ENCODE peak calls at places on chromosome 15, in eight cellular contexts. K is MM.1S, X is AG10803, Q is amygdala, D is activated T-cell treated with anti-CD3 and anti-CD28 coated beads for 1 hour, O is DND-41, H is A549, P is psoas muscle. C is an unnamed sample.

GRCh38 chr15:101024709-101025108 is 105.6 kb downstream of the LRRK1 start:
- DNase-seq in Q (no peak), K (no peak), X (no peak), P (no peak), O (no peak), D (no peak), H (no peak), C (no peak)

GRCh38 chr15:42728562-42728961 is 8.4 kb downstream of the CDAN1 start:
- DNase-seq in K (no peak), H (no peak), D (no peak), X (no peak), Q (no peak), O (no peak), P (no peak), C (no peak)

GRCh38 chr15:101237161-101237775 is 14.6 kb downstream of the CHSY1 start:
- DNase-seq in P (no peak), K (no peak), H (no peak), O (no peak), Q (no peak), X (no peak), D (no peak), C (no peak)

GRCh38 chr15:25678498-25678865 is 184.6 kb downstream of the ATP10A start:
- DNase-seq in H (no peak), X (no peak), D (no peak), O (no peak), Q (no peak), K (no peak), P (no peak), C (no peak)

GRCh38 chr15:89165677-89166076 is 55.7 kb downstream of the RLBP1 start:
- DNase-seq in D (no peak), Q (no peak), X (peak), P (no peak), K (no peak), O (no peak), H (no peak), C (no peak)

GRCh38 chr15:60074181-60074885 is 70.2 kb downstream of the FOXB1 start:
- DNase-seq in Q (no peak), K (no peak), X (no peak), O (no peak), H (no peak), D (no peak), P (no peak), C (no peak)

GRCh38 chr15:78943692-78944091 is 1.2 kb downstream of the CTSH start:
- DNase-seq in H (no peak), P (no peak), Q (no peak), O (no peak), X (no peak), K (no peak), D (no peak), C (no peak)

GRCh38 chr15:72200395-72201237 is 3.0 kb upstream of the GRAMD2A start:
- DNase-seq in K (no peak), D (no peak), Q (no peak), H (no peak), O (no peak), P (no peak), X (no peak), C (no peak)

GRCh38 chr15:66070220-66070934 is 183.2 kb downstream of the MEGF11 start:
- DNase-seq in O (no peak), D (no peak), Q (no peak), H (no peak), X (no peak), K (no peak), P (no peak), C (no peak)

GRCh38 chr15:77974416-77975331 is 102.8 kb downstream of the TBC1D2B start:
- DNase-seq in Q (no peak), P (no peak), D (no peak), K (no peak), X (no peak), H (no peak), O (no peak), C (no peak)

GRCh38 chr15:34122771-34123183 is 20.9 kb downstream of the PGBD4 start:
- DNase-seq in Q (no peak), P (no peak), H (no peak), X (peak), O (no peak), K (no peak), D (no peak), C (no peak)

GRCh38 chr15:74767167-74768098 is 14.4 kb upstream of the CSK start:
- DNase-seq in X (no peak), K (no peak), O (no peak), P (no peak), H (no peak), D (no peak), Q (no peak), C (no peak)

GRCh38 chr15:94231728-94232086 is 346 bp downstream of the MCTP2 start:
- DNase-seq in X (no peak), K (peak), P (no peak), H (no peak), D (peak), Q (no peak), O (no peak), C (no peak)

GRCh38 chr15:66101715-66102395 is 151.7 kb downstream of the MEGF11 start:
- DNase-seq in Q (no peak), K (no peak), X (no peak), P (no peak), D (no peak), H (no peak), O (no peak), C (no peak)

GRCh38 chr15:63341898-63342297 is 39.7 kb downstream of the CA12 start:
- DNase-seq in X (no peak), K (no peak), H (no peak), D (no peak), P (no peak), Q (no peak), O (no peak), C (no peak)

GRCh38 chr15:65837301-65838283 is 31.7 kb upstream of the RAB11A start:
- DNase-seq in K (no peak), X (no peak), H (no peak), P (no peak), D (no peak), Q (no peak), O (no peak), C (no peak)

GRCh38 chr15:75206803-75207617 is 5.3 kb downstream of the C15orf39 start:
- DNase-seq in H (no peak), D (no peak), O (no peak), X (no peak), P (peak), K (no peak), Q (no peak), C (no peak)

GRCh38 chr15:36617529-36618196 is 38.2 kb downstream of the CDIN1 start:
- DNase-seq in Q (no peak), K (peak), P (no peak), O (no peak), H (no peak), X (no peak), D (no peak), C (no peak)

GRCh38 chr15:94230886-94231727 is at the start of gene MCTP2:
- DNase-seq in H (no peak), Q (no peak), X (peak), K (peak), P (peak), O (peak), D (peak), C (peak)

GRCh38 chr15:54208786-54209185 is 230.5 kb downstream of the UNC13C start:
- DNase-seq in P (no peak), O (no peak), D (no peak), Q (no peak), K (no peak), X (no peak), H (no peak), C (no peak)

GRCh38 chr15:62648954-62649353 is 393.6 kb upstream of the TPM1 start:
- DNase-seq in H (no peak), O (no peak), X (no peak), K (no peak), Q (no peak), D (no peak), P (no peak), C (no peak)

GRCh38 chr15:98842973-98843285 is 164.7 kb downstream of the PGPEP1L start:
- DNase-seq in X (no peak), D (no peak), O (no peak), K (no peak), Q (no peak), P (no peak), H (no peak), C (no peak)

GRCh38 chr15:90620379-90621134 is 90.8 kb downstream of the CRTC3 start:
- DNase-seq in H (no peak), D (no peak), O (peak), Q (no peak), X (no peak), K (no peak), P (no peak), C (no peak)

GRCh38 chr15:71752604-71753289 is 57.6 kb upstream of the NR2E3 start:
- DNase-seq in X (peak), D (no peak), H (peak), K (peak), O (no peak), P (peak), Q (no peak), C (no peak)